ENCODE peak calls at places on chromosomes 13 and 19, in eight cellular contexts. H is upper lobe of right lung, S is thyroid gland, V is bronchial epithelial cell, X is endothelial cell, W is AG04450, R is RWPE2, P is fibroblast of the aortic adventitia. L is an unnamed sample.

GRCh38 chr19:56091066-56091490 is 30.0 kb downstream of the ZNF787 start:
- DNase-seq in H (no peak), S (no peak), V (peak), X (no peak), W (no peak), R (no peak), P (peak), L (no peak)

GRCh38 chr19:3556978-3557460 is 367 bp downstream of the MFSD12 start:
- DNase-seq in H (peak), S (peak), V (peak), X (no peak), W (no peak), R (peak), P (no peak), L (peak)

GRCh38 chr13:42814868-42815267 is 33.5 kb downstream of the FAM216B start:
- DNase-seq in H (no peak), S (no peak), V (peak), X (no peak), W (peak), R (no peak), P (peak), L (no peak)

GRCh38 chr13:48977973-48978372 is 2.3 kb downstream of the FNDC3A start:
- DNase-seq in H (no peak), S (no peak), V (peak), X (no peak), W (no peak), R (no peak), P (peak), L (no peak)

GRCh38 chr13:75391432-75392100 is 90.4 kb downstream of the TBC1D4 start:
- DNase-seq in H (no peak), S (no peak), V (no peak), X (no peak), W (no peak), R (no peak), P (no peak), L (no peak)

GRCh38 chr13:114142640-114143490 is 10.4 kb upstream of the RASA3 start:
- DNase-seq in H (peak), S (no peak), V (peak), X (no peak), W (no peak), R (peak), P (no peak), L (peak)

GRCh38 chr19:13817018-13817614 is 21.9 kb downstream of the ZSWIM4 start:
- DNase-seq in H (peak), S (peak), V (no peak), X (no peak), W (no peak), R (peak), P (no peak), L (no peak)

GRCh38 chr19:44757735-44758505 is 9.4 kb downstream of the BCL3 start:
- DNase-seq in H (peak), S (peak), V (no peak), X (peak), W (no peak), R (no peak), P (peak), L (no peak)

GRCh38 chr13:24929196-24929595 is 165.2 kb downstream of the RNF17 start:
- DNase-seq in H (no peak), S (no peak), V (no peak), X (no peak), W (no peak), R (no peak), P (no peak), L (no peak)

GRCh38 chr13:47250141-47250540 is 353.3 kb upstream of the HTR2A start:
- DNase-seq in H (no peak), S (peak), V (peak), X (no peak), W (no peak), R (no peak), P (peak), L (no peak)

GRCh38 chr19:5563008-5563431 is 4.7 kb downstream of the TINCR start:
- DNase-seq in H (no peak), S (no peak), V (no peak), X (no peak), W (no peak), R (no peak), P (no peak), L (no peak)

GRCh38 chr13:48559638-48560320 is 26.9 kb upstream of the RCBTB2 start:
- DNase-seq in H (no peak), S (no peak), V (peak), X (no peak), W (no peak), R (no peak), P (peak), L (no peak)

GRCh38 chr13:112441779-112442310 is 65.7 kb downstream of the SPACA7 start:
- DNase-seq in H (no peak), S (no peak), V (no peak), X (no peak), W (no peak), R (no peak), P (no peak), L (no peak)

GRCh38 chr19:29840066-29840950 is 28.5 kb downstream of the CCNE1 start:
- DNase-seq in H (peak), S (no peak), V (no peak), X (no peak), W (no peak), R (no peak), P (no peak), L (no peak)

GRCh38 chr19:8831373-8831772 is 731 bp downstream of the ZNF558 start:
- DNase-seq in H (no peak), S (no peak), V (no peak), X (no peak), W (no peak), R (no peak), P (no peak), L (no peak)

GRCh38 chr19:13860679-13861391 is 16.1 kb upstream of the NANOS3 start:
- DNase-seq in H (no peak), S (no peak), V (no peak), X (no peak), W (no peak), R (no peak), P (no peak), L (no peak)

GRCh38 chr13:75993823-75994222 is 357.7 kb downstream of the LMO7 start:
- DNase-seq in H (no peak), S (no peak), V (peak), X (no peak), W (no peak), R (no peak), P (no peak), L (no peak)

GRCh38 chr13:32746474-32746873 is 160.2 kb downstream of the PDS5B start:
- DNase-seq in H (no peak), S (no peak), V (no peak), X (no peak), W (no peak), R (no peak), P (no peak), L (no peak)

GRCh38 chr19:52248256-52248655 is 21.1 kb upstream of the ZNF766 start:
- DNase-seq in H (no peak), S (peak), V (no peak), X (peak), W (no peak), R (no peak), P (peak), L (peak)

GRCh38 chr13:35855531-35856019 is 275.6 kb downstream of the DCLK1 start:
- DNase-seq in H (no peak), S (no peak), V (peak), X (no peak), W (no peak), R (peak), P (no peak), L (no peak)

GRCh38 chr13:114309086-114309485 is 5.2 kb upstream of the CHAMP1 start:
- DNase-seq in H (no peak), S (no peak), V (no peak), X (no peak), W (no peak), R (no peak), P (no peak), L (no peak)

GRCh38 chr13:99361197-99361596 is 54.0 kb upstream of the GPR183 start:
- DNase-seq in H (no peak), S (no peak), V (no peak), X (no peak), W (no peak), R (no peak), P (no peak), L (no peak)

GRCh38 chr19:6065685-6066365 is 44.5 kb downstream of the RFX2 start:
- DNase-seq in H (peak), S (no peak), V (peak), X (peak), W (no peak), R (no peak), P (peak), L (peak)

GRCh38 chr19:14333101-14333871 is 48.0 kb upstream of the ADGRE5 start:
- DNase-seq in H (no peak), S (no peak), V (no peak), X (peak), W (no peak), R (no peak), P (peak), L (no peak)

GRCh38 chr19:45469835-45470146 is 2.0 kb downstream of the FOSB start:
- DNase-seq in H (no peak), S (peak), V (no peak), X (no peak), W (no peak), R (no peak), P (no peak), L (no peak)

GRCh38 chr13:101726681-101727080 is 274.2 kb downstream of the ITGBL1 start:
- DNase-seq in H (no peak), S (no peak), V (no peak), X (no peak), W (no peak), R (no peak), P (no peak), L (no peak)

DNA sequence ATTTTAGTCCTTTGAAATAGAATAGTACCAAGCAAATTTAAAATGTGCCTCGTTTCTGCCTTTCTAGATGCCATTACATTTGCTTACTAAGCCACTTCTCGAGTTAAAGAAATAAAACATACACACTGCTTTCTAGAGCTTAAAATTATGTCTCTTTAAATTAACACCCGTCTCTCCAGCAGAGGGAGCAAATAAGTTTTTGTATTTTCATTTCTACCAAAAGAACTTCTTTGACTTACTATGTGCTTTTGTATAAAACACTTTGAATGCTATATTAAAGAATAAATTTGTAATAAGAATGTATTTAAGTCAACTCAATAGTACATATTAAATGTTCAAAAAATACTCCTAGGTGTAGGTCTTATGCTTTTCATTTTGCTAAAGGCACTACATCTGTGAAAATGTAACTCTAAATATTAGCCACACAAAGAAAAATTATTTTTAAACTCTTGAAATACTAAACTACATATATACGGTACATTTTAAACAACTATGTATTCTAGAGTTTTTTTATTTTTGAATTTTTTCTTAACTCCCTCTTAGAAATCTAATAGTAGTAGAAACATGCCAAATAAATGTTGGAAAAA is 269.3 kb upstream of the MIR17HG start:
- DNase-seq in H (no peak), S (no peak), V (peak), X (no peak), W (no peak), R (no peak), P (no peak), L (no peak)
- TF ChIP-seq CTCF in H (peak), S (peak), V (peak), X (peak), W (peak), R (peak), P (no peak), L (no peak)

GRCh38 chr19:35053667-35054293 is 12.3 kb downstream of the HPN start:
- DNase-seq in H (no peak), S (no peak), V (no peak), X (no peak), W (no peak), R (no peak), P (no peak), L (no peak)

GRCh38 chr19:35056513-35057063 is 15.1 kb downstream of the HPN start:
- DNase-seq in H (no peak), S (no peak), V (no peak), X (no peak), W (no peak), R (no peak), P (no peak), L (no peak)

GRCh38 chr19:35054626-35055025 is 13.1 kb downstream of the HPN start:
- DNase-seq in H (no peak), S (no peak), V (no peak), X (no peak), W (no peak), R (no peak), P (no peak), L (no peak)

GRCh38 chr19:35058370-35058769 is 16.8 kb downstream of the HPN start:
- DNase-seq in H (no peak), S (no peak), V (no peak), X (no peak), W (no peak), R (no peak), P (no peak), L (no peak)

GRCh38 chr19:35055715-35056179 is 14.2 kb downstream of the HPN start:
- DNase-seq in H (no peak), S (no peak), V (peak), X (no peak), W (no peak), R (no peak), P (no peak), L (no peak)
- TF ChIP-seq CTCF in H (peak), S (no peak), V (peak), X (no peak), W (no peak), R (peak), P (no peak), L (peak)

DNA sequence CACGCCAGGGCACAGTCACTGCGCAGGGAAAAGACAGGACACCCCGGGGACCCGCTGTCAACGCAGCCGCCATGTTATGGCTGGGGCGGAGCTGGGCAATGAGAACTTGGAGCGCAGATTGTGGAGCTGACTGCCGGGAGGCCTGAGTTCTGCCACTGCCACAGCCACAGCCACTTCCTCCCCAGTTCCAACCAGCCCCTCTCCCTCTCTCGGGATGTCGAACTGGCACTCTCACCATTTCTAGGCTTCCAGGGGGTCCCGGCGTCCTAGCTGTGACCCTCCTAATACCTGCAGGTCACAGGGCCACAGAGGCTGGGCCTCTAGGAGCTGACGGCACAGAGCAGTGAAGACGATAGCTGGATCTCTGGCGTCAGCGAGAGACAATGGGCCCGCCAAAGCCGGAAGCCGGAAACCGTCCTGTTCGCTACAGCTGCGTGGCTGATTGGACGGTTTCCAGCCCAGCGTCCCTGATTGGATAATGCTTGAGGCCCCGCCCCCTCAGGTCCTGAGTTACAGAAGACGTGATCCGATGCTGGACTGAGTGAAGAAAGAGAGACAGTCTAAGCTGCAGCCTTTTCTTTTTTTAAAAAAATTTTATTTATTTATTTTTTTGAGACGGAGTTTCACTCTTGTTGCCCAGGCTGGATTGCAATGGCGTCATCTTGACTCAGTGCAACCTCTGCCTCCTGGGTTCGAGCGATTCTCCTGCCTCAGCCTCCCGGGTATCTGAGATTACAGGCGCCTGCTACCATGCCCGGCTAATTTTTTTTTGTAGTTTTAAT is at the start of gene ZNF506:
- DNase-seq in H (peak), S (peak), V (peak), X (peak), W (peak), R (peak), P (peak), L (peak)
- TF ChIP-seq CTCF in H (no peak), S (no peak), V (no peak), X (no peak), W (no peak), R (no peak), P (no peak), L (no peak)

DNA sequence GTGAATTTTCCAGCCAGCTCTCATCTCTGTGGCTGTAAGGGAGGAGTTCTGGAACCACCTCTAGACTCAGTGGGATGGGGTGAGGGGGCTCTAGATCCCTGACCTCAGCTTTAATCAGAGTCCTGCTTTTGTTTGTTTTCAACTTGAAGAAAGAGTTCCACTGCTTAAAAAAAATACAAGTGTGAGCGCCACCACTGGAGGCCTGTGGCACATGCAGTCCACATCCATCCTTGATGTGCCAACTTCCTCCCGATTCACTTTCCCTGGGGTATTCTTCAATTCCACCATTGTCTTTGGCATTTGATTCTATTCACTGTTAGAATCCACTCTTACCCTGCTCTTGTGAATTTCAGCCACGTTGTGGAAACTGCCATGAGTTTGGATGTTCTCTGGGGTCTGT is 62.4 kb upstream of the GJB6 start:
- DNase-seq in H (no peak), S (no peak), V (no peak), X (no peak), W (no peak), R (no peak), P (no peak), L (no peak)
- TF ChIP-seq CTCF in H (no peak), S (peak), V (no peak), X (peak), W (peak), R (no peak), P (no peak), L (no peak)

GRCh38 chr19:1453525-1454371 is 3.8 kb downstream of the APC2 start:
- DNase-seq in H (no peak), S (no peak), V (peak), X (no peak), W (no peak), R (no peak), P (no peak), L (no peak)
- TF ChIP-seq CTCF in H (no peak), S (no peak), V (no peak), X (no peak), W (no peak), R (no peak), P (peak), L (no peak)

DNA sequence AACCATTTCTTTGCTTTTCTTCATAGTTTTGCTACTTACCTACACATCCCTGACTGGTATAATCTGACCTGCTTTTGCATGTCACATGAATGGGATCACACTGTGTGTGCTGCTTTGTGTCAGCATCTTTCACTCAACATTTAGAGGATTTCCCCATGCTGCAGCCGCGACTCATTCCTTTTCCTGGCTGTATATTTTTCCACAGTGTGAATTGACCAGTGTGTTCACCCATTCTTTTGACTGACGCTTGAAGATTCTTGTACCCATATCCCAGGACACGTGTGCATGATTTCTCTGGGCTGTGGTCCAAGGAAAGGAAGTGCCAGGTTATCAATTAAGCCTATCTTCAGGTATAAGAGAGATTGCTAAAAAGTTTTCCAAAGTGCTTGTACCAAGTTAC is 118.4 kb downstream of the DPF1 start:
- DNase-seq in H (no peak), S (no peak), V (no peak), X (no peak), W (no peak), R (no peak), P (no peak), L (no peak)
- TF ChIP-seq CTCF in H (no peak), S (no peak), V (no peak), X (no peak), W (no peak), R (no peak), P (no peak), L (no peak)

GRCh38 chr13:97658556-97658955 is 224.6 kb downstream of the RAP2A start:
- DNase-seq in H (no peak), S (no peak), V (no peak), X (no peak), W (no peak), R (no peak), P (no peak), L (no peak)

GRCh38 chr13:97653741-97654140 is 219.8 kb downstream of the RAP2A start:
- DNase-seq in H (no peak), S (peak), V (no peak), X (no peak), W (peak), R (no peak), P (peak), L (no peak)

GRCh38 chr13:97660488-97661086 is 226.6 kb downstream of the RAP2A start:
- DNase-seq in H (no peak), S (no peak), V (no peak), X (peak), W (no peak), R (no peak), P (no peak), L (no peak)

GRCh38 chr13:97659602-97660001 is 225.6 kb downstream of the RAP2A start:
- DNase-seq in H (no peak), S (peak), V (no peak), X (peak), W (peak), R (no peak), P (peak), L (no peak)
- TF ChIP-seq CTCF in H (peak), S (peak), V (no peak), X (no peak), W (peak), R (peak), P (peak), L (no peak)

GRCh38 chr13:31044658-31045620 is 112.5 kb downstream of the TEX26 start:
- DNase-seq in H (no peak), S (no peak), V (no peak), X (no peak), W (no peak), R (no peak), P (no peak), L (peak)
- TF ChIP-seq CTCF in H (no peak), S (no peak), V (no peak), X (peak), W (no peak), R (peak), P (no peak), L (no peak)

GRCh38 chr13:60654405-60654804 is 257.4 kb downstream of the TDRD3 start:
- DNase-seq in H (no peak), S (peak), V (peak), X (peak), W (no peak), R (no peak), P (peak), L (no peak)
- TF ChIP-seq CTCF in H (peak), S (peak), V (peak), X (no peak), W (peak), R (peak), P (peak), L (no peak)

GRCh38 chr19:18438331-18439024 is 545 bp upstream of the ISYNA1 start:
- DNase-seq in H (no peak), S (no peak), V (peak), X (no peak), W (no peak), R (no peak), P (peak), L (no peak)
- TF ChIP-seq CTCF in H (no peak), S (no peak), V (no peak), X (no peak), W (no peak), R (no peak), P (no peak), L (no peak)

L was measured in CD8-positive, alpha-beta T cell.